ENCODE peak calls at places on chromosomes 6 and 20, in four cellular contexts. One of them, this sample, is unnamed.

GRCh38 chr6:152356659-152357058 is 280.5 kb downstream of the SYNE1 start:
- DNase-seq in right cardiac atrium: no peak
- DNase-seq in dorsolateral prefrontal cortex: no peak
- DNase-seq in spleen: no peak
- DNase-seq in this sample: peak

GRCh38 chr20:48657426-48658197 is 170.2 kb downstream of the PREX1 start:
- DNase-seq in right cardiac atrium: peak
- DNase-seq in dorsolateral prefrontal cortex: peak
- DNase-seq in spleen: peak
- DNase-seq in this sample: peak

GRCh38 chr20:59157961-59158541 is 5.6 kb upstream of the ZNF831 start:
- DNase-seq in dorsolateral prefrontal cortex: no peak
- DNase-seq in right cardiac atrium: no peak
- DNase-seq in spleen: no peak
- DNase-seq in this sample: no peak

GRCh38 chr6:4941782-4942672 is 61.8 kb downstream of the RPP40 start:
- DNase-seq in dorsolateral prefrontal cortex: no peak
- DNase-seq in right cardiac atrium: no peak
- DNase-seq in spleen: no peak
- DNase-seq in this sample: peak

GRCh38 chr6:157079277-157079676 is 244.0 kb downstream of the TMEM242 start:
- DNase-seq in spleen: no peak
- DNase-seq in right cardiac atrium: no peak
- DNase-seq in dorsolateral prefrontal cortex: no peak
- DNase-seq in this sample: no peak

GRCh38 chr6:3247255-3248146 is 11.2 kb upstream of the PSMG4 start:
- DNase-seq in spleen: no peak
- DNase-seq in right cardiac atrium: peak
- DNase-seq in dorsolateral prefrontal cortex: peak
- DNase-seq in this sample: peak

GRCh38 chr6:90005048-90005827 is 111.0 kb downstream of the GJA10 start:
- DNase-seq in dorsolateral prefrontal cortex: no peak
- DNase-seq in spleen: no peak
- DNase-seq in right cardiac atrium: peak
- DNase-seq in this sample: no peak

GRCh38 chr20:62269378-62269777 is 31.1 kb downstream of the OSBPL2 start:
- DNase-seq in dorsolateral prefrontal cortex: no peak
- DNase-seq in spleen: no peak
- DNase-seq in right cardiac atrium: no peak
- DNase-seq in this sample: no peak

GRCh38 chr20:12596863-12597262 is 411.9 kb upstream of the SPTLC3 start:
- DNase-seq in spleen: no peak
- DNase-seq in right cardiac atrium: no peak
- DNase-seq in dorsolateral prefrontal cortex: no peak
- DNase-seq in this sample: no peak

GRCh38 chr6:79946773-79947190 is 571 bp downstream of the ELOVL4 start:
- DNase-seq in spleen: no peak
- DNase-seq in dorsolateral prefrontal cortex: peak
- DNase-seq in right cardiac atrium: peak
- DNase-seq in this sample: peak

GRCh38 chr6:151036869-151037680 is 171.6 kb downstream of the MTHFD1L start:
- DNase-seq in right cardiac atrium: no peak
- DNase-seq in spleen: no peak
- DNase-seq in dorsolateral prefrontal cortex: no peak
- DNase-seq in this sample: no peak

GRCh38 chr6:42459888-42460287 is 8.2 kb upstream of the TRERF1 start:
- DNase-seq in spleen: no peak
- DNase-seq in right cardiac atrium: no peak
- DNase-seq in dorsolateral prefrontal cortex: no peak
- DNase-seq in this sample: peak

GRCh38 chr6:139115980-139116758 is 18.7 kb upstream of the HECA start:
- DNase-seq in dorsolateral prefrontal cortex: no peak
- DNase-seq in spleen: no peak
- DNase-seq in right cardiac atrium: no peak
- DNase-seq in this sample: no peak

GRCh38 chr6:2817778-2818443 is 23.8 kb downstream of the SERPINB1 start:
- DNase-seq in spleen: no peak
- DNase-seq in dorsolateral prefrontal cortex: no peak
- DNase-seq in right cardiac atrium: no peak
- DNase-seq in this sample: no peak

GRCh38 chr6:31058128-31058894 is 48.0 kb downstream of the MUC22 start:
- DNase-seq in spleen: no peak
- DNase-seq in right cardiac atrium: no peak
- DNase-seq in dorsolateral prefrontal cortex: no peak
- DNase-seq in this sample: peak

GRCh38 chr6:34904990-34905613 is 16.0 kb downstream of the ANKS1A start:
- DNase-seq in spleen: no peak
- DNase-seq in right cardiac atrium: no peak
- DNase-seq in dorsolateral prefrontal cortex: no peak
- DNase-seq in this sample: no peak

GRCh38 chr20:60192351-60192750 is 234.1 kb downstream of the CDH26 start:
- DNase-seq in right cardiac atrium: no peak
- DNase-seq in spleen: no peak
- DNase-seq in dorsolateral prefrontal cortex: no peak
- DNase-seq in this sample: no peak